ENCODE peak calls at places on chromosome 3, in six cellular contexts. S is IMR-90, B is H9, Z is MM.1S, V is GM12878, O is GM23248. T is an unnamed sample. For H3K4me1 and H3K27me3, the result is how much of the 10 kb centered on the place peaks cover.

GRCh38 chr3:45807133-45807532 is 10.8 kb upstream of the SLC6A20 start:
- DNase-seq in S (no peak), Z (no peak), V (no peak), O (no peak), B (no peak), T (no peak)

GRCh38 chr3:160402249-160403027 is 3.0 kb downstream of the SMC4 start:
- DNase-seq in V (no peak), B (no peak), O (peak), Z (peak), S (no peak), T (no peak)

GRCh38 chr3:31132132-31132769 is 237.8 kb upstream of the GADL1 start:
- DNase-seq in V (peak), S (peak), O (peak), B (no peak), Z (peak), T (peak)

GRCh38 chr3:30199096-30199734 is 407.2 kb upstream of the TGFBR2 start:
- DNase-seq in Z (peak), O (peak), V (no peak), B (peak), S (peak), T (peak)

GRCh38 chr3:181534881-181535280 is 176.8 kb upstream of the SOX2 start:
- DNase-seq in V (no peak), O (no peak), B (no peak), S (no peak), Z (no peak), T (no peak)

GRCh38 chr3:10557250-10557649 is 51.9 kb upstream of the ATP2B2 start:
- DNase-seq in V (no peak), Z (no peak), O (no peak), S (no peak), B (no peak), T (no peak)

GRCh38 chr3:80190051-80190450 is 422.3 kb upstream of the ROBO1 start:
- DNase-seq in Z (no peak), B (no peak), S (peak), V (no peak), O (peak), T (peak)

GRCh38 chr3:126983653-126984390 is 907 bp downstream of the PLXNA1 start:
- DNase-seq in S (no peak), Z (no peak), O (peak), V (no peak), B (peak), T (peak)

GRCh38 chr3:70556056-70556455 is 243.6 kb upstream of the MDFIC2 start:
- DNase-seq in V (no peak), B (no peak), Z (no peak), O (peak), S (peak), T (no peak)

GRCh38 chr3:134250717-134251220 is at the start of gene RYK:
- DNase-seq in O (peak), Z (peak), S (peak), V (no peak), B (peak), T (peak)

GRCh38 chr3:129888739-129889138 is 4.8 kb downstream of the TMCC1 start:
- DNase-seq in S (peak), Z (no peak), B (no peak), V (no peak), O (peak), T (peak)

GRCh38 chr3:54150864-54151467 is 28.6 kb downstream of the CACNA2D3 start:
- DNase-seq in O (no peak), B (no peak), Z (no peak), V (no peak), S (no peak), T (no peak)

GRCh38 chr3:160225181-160226025 is at the start of gene C3orf80:
- DNase-seq in Z (peak), B (peak), O (peak), S (peak), V (no peak), T (peak)

GRCh38 chr3:11626084-11626463 is 17.6 kb downstream of the VGLL4 start:
- DNase-seq in Z (no peak), V (peak), S (no peak), B (no peak), O (no peak), T (no peak)

GRCh38 chr3:191721390-191721801 is 260.4 kb downstream of the PYDC2 start:
- DNase-seq in O (no peak), S (no peak), Z (no peak), V (no peak), B (no peak), T (no peak)

GRCh38 chr3:46187876-46188275 is 20.2 kb downstream of the CCR1 start:
- DNase-seq in S (peak), O (peak), B (no peak), V (no peak), Z (peak), T (no peak)

GRCh38 chr3:179027326-179027900 is 44.2 kb downstream of the ZMAT3 start:
- DNase-seq in B (no peak), S (peak), O (peak), Z (no peak), V (no peak), T (peak)

GRCh38 chr3:50204804-50205718 is at the start of gene SLC38A3:
- DNase-seq in V (no peak), O (peak), B (peak), Z (no peak), S (no peak), T (peak)

GRCh38 chr3:115875460-115875859 is 252.2 kb downstream of the GAP43 start:
- DNase-seq in S (no peak), O (no peak), Z (no peak), V (no peak), B (no peak), T (no peak)

GRCh38 chr3:32420138-32420981 is 28.7 kb downstream of the CMTM7 start:
- DNase-seq in V (peak), Z (no peak), B (peak), S (peak), O (peak), T (peak)

GRCh38 chr3:48416091-48416505 is 13.8 kb downstream of the PLXNB1 start:
- DNase-seq in B (no peak), O (no peak), S (no peak), Z (no peak), V (no peak), T (no peak)

GRCh38 chr3:5021571-5022092 is 42.4 kb downstream of the BHLHE40 start:
- DNase-seq in V (no peak), O (peak), S (peak), B (no peak), Z (no peak), T (peak)

GRCh38 chr3:57000012-57000411 is 60.5 kb upstream of the SPATA12 start:
- DNase-seq in B (no peak), O (no peak), Z (no peak), S (no peak), V (no peak), T (no peak)

GRCh38 chr3:57001356-57001755 is 59.1 kb upstream of the SPATA12 start:
- DNase-seq in V (no peak), B (no peak), O (no peak), Z (no peak), S (no peak), T (no peak)

GRCh38 chr3:56998081-56998529 is 62.4 kb upstream of the SPATA12 start:
- DNase-seq in S (no peak), O (no peak), Z (no peak), B (no peak), V (no peak), T (no peak)

GRCh38 chr3:56999547-56999946 is 60.9 kb upstream of the SPATA12 start:
- DNase-seq in O (no peak), Z (no peak), B (no peak), S (no peak), V (no peak), T (no peak)

GRCh38 chr3:56997675-56998074 is 62.8 kb upstream of the SPATA12 start:
- DNase-seq in O (peak), V (no peak), B (no peak), S (peak), Z (no peak), T (peak)
- H3K4me1 ChIP-seq in O (under half), V (under half), B (under half), S (under half), Z (under half), T (under half)

DNA sequence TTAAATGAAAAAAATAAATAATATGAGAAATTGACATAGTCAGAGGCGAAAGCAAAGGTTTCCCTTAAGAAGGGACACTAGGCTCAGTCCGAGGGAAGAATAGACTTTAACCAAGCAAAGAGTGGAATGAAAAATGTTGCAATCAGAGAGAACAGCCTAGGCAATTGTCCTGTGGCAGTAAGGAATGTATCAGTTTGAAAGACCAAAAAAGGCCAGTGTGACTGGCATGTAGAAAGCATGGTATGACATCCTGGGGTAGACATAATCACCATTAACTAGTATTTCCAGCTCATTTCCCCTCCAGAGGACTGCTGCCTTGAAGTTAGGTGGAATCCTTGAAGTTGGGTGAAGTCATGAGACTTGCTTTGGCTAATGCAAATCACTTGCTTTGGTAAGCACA is 14.8 kb upstream of the PIK3CB start:
- DNase-seq in S (no peak), O (no peak), Z (no peak), V (no peak), B (no peak), T (peak)
- H3K27me3 ChIP-seq in S (under half), O (under half), Z (under half), V (under half), B (under half), T (under half)

GRCh38 chr3:44111482-44111881 is 130.2 kb upstream of the TOPAZ1 start:
- DNase-seq in B (peak), V (no peak), Z (no peak), S (no peak), O (no peak), T (no peak)
- H3K9ac ChIP-seq in B (no peak), V (no peak), Z (no peak), S (no peak), O (no peak), T (no peak)

GRCh38 chr3:171177056-171177455 is 150.5 kb upstream of the SLC2A2 start:
- DNase-seq in S (no peak), O (no peak), V (no peak), B (no peak), Z (no peak), T (no peak)
- H3K4me1 ChIP-seq in S (under half), O (under half), V (under half), B (under half), Z (under half), T (under half)